ENCODE peak calls at places on chromosomes 7 and 10, in nine cellular contexts. H is EL; C is stimulated activated CD8-positive, alpha-beta memory T cell treated with anti-CD3 and anti-CD28 coated beads, Interleukin-4, amount 100 ng/mL, for 24 hours; Q is keratinocyte; Z is SK-N-SH; J is LoVo; G is AG04450; Y is iris pigment epithelial cell; B is Kasumi-1. V is an unnamed sample.

GRCh38 chr7:98922392-98923107 is 44.2 kb downstream of the TRRAP start:
- DNase-seq in H (peak), C (no peak), Q (no peak), Z (no peak), J (no peak), G (peak), Y (peak), B (no peak), V (no peak)

GRCh38 chr7:13028036-13028730 is 340.8 kb downstream of the ARL4A start:
- DNase-seq in H (no peak), C (no peak), Q (no peak), Z (no peak), J (no peak), G (no peak), Y (no peak), B (no peak), V (no peak)

GRCh38 chr7:149422914-149423285 is 38.0 kb downstream of the ZNF777 start:
- DNase-seq in H (no peak), C (no peak), Q (no peak), Z (no peak), J (no peak), G (no peak), Y (no peak), B (no peak), V (no peak)

GRCh38 chr7:1151156-1151555 is 8.8 kb downstream of the ZFAND2A start:
- DNase-seq in H (no peak), C (no peak), Q (no peak), Z (no peak), J (no peak), G (no peak), Y (no peak), B (no peak), V (no peak)

GRCh38 chr10:47258921-47259320 is 41.1 kb upstream of the GDF10 start:
- DNase-seq in H (no peak), C (no peak), Q (no peak), Z (no peak), J (no peak), G (no peak), Y (no peak), B (no peak), V (no peak)

GRCh38 chr7:44801890-44802289 is 5.4 kb downstream of the PPIA start:
- DNase-seq in H (peak), C (no peak), Q (peak), Z (no peak), J (no peak), G (no peak), Y (peak), B (no peak), V (no peak)

GRCh38 chr7:149781921-149782320 is 8.5 kb upstream of the ZNF467 start:
- DNase-seq in H (no peak), C (no peak), Q (no peak), Z (no peak), J (no peak), G (no peak), Y (no peak), B (no peak), V (no peak)

GRCh38 chr10:80144302-80145131 is 12.0 kb downstream of the PLAC9 start:
- DNase-seq in H (no peak), C (no peak), Q (no peak), Z (peak), J (peak), G (no peak), Y (no peak), B (peak), V (no peak)

GRCh38 chr10:48627984-48628609 is 23.2 kb upstream of the ARHGAP22 start:
- DNase-seq in H (peak), C (no peak), Q (no peak), Z (peak), J (no peak), G (no peak), Y (no peak), B (no peak), V (no peak)

GRCh38 chr7:18638594-18639452 is 143.3 kb downstream of the HDAC9 start:
- DNase-seq in H (peak), C (no peak), Q (no peak), Z (no peak), J (no peak), G (no peak), Y (peak), B (no peak), V (no peak)

GRCh38 chr7:41873781-41874180 is 170.9 kb upstream of the INHBA start:
- DNase-seq in H (peak), C (no peak), Q (no peak), Z (no peak), J (no peak), G (no peak), Y (no peak), B (no peak), V (no peak)

GRCh38 chr7:74325230-74325565 is 36.0 kb downstream of the CLIP2 start:
- DNase-seq in H (no peak), C (no peak), Q (no peak), Z (peak), J (no peak), G (no peak), Y (no peak), B (no peak), V (no peak)

GRCh38 chr10:124741922-124742417 is 2.2 kb downstream of the FAM53B start:
- DNase-seq in H (no peak), C (no peak), Q (no peak), Z (no peak), J (no peak), G (no peak), Y (no peak), B (peak), V (peak)

GRCh38 chr7:33639552-33640197 is 265.7 kb upstream of the BMPER start:
- DNase-seq in H (no peak), C (no peak), Q (no peak), Z (no peak), J (no peak), G (no peak), Y (no peak), B (no peak), V (no peak)

GRCh38 chr7:155732275-155732674 is 80.0 kb downstream of the SHH start:
- DNase-seq in H (no peak), C (no peak), Q (no peak), Z (no peak), J (no peak), G (no peak), Y (no peak), B (no peak), V (no peak)

GRCh38 chr10:110733256-110733952 is 89.3 kb downstream of the RBM20 start:
- DNase-seq in H (no peak), C (no peak), Q (no peak), Z (no peak), J (peak), G (no peak), Y (no peak), B (no peak), V (no peak)

GRCh38 chr10:77082601-77083252 is 554.9 kb downstream of the KCNMA1 start:
- DNase-seq in H (no peak), C (no peak), Q (no peak), Z (no peak), J (no peak), G (no peak), Y (no peak), B (peak), V (no peak)

GRCh38 chr7:88758355-88759215 is 915 bp upstream of the ZNF804B start:
- DNase-seq in H (no peak), C (no peak), Q (no peak), Z (peak), J (no peak), G (no peak), Y (peak), B (no peak), V (no peak)

GRCh38 chr10:35940067-35940989 is 298.2 kb upstream of the FZD8 start:
- DNase-seq in H (no peak), C (no peak), Q (no peak), Z (no peak), J (no peak), G (peak), Y (peak), B (no peak), V (no peak)

GRCh38 chr10:43667317-43667731 is 18.6 kb upstream of the ZNF32 start:
- DNase-seq in H (peak), C (no peak), Q (no peak), Z (peak), J (no peak), G (no peak), Y (peak), B (no peak), V (no peak)

V was measured in KBM-7.